ENCODE peak calls at places on chromosomes 5 and 9, in five cellular contexts. Y is LoVo, S is amygdala, J is stromal cell of bone marrow, K is hypothalamus. B is an unnamed sample.
A peak's percentile ranks its signal among the peaks of the same experiment; 100 is the strongest.

GRCh38 chr9:2228132-2228531 is 213.0 kb downstream of the SMARCA2 start:
- DNase-seq in Y (no peak), S (no peak), J (no peak), K (no peak), B (peak; percentile 26)

GRCh38 chr9:131954299-131954698 is 125.4 kb downstream of the MED27 start:
- DNase-seq in Y (no peak), S (no peak), J (no peak), K (no peak), B (no peak)

GRCh38 chr5:144468542-144468941 is 297.9 kb downstream of the KCTD16 start:
- DNase-seq in Y (no peak), S (no peak), J (no peak), K (no peak), B (no peak)

GRCh38 chr5:159902444-159903121 is 13.7 kb upstream of the ADRA1B start:
- DNase-seq in Y (no peak), S (no peak), J (no peak), K (no peak), B (no peak)

GRCh38 chr5:80686757-80687156 is 32.0 kb upstream of the DHFR start:
- DNase-seq in Y (peak; percentile 5), S (no peak), J (no peak), K (no peak), B (no peak)

GRCh38 chr9:91900057-91900816 is 49.8 kb downstream of the ROR2 start:
- DNase-seq in Y (no peak), S (no peak), J (no peak), K (no peak), B (no peak)

GRCh38 chr9:10212702-10213101 is 400.1 kb downstream of the PTPRD start:
- DNase-seq in Y (no peak), S (no peak), J (no peak), K (no peak), B (no peak)

GRCh38 chr9:21513431-21513830 is 31.3 kb upstream of the IFNE start:
- DNase-seq in Y (no peak), S (no peak), J (no peak), K (no peak), B (no peak)

GRCh38 chr9:98368366-98369065 is 113.1 kb upstream of the TBC1D2 start:
- DNase-seq in Y (no peak), S (no peak), J (no peak), K (no peak), B (no peak)

GRCh38 chr5:42951847-42952411 is 88.2 kb downstream of the ANXA2R start:
- DNase-seq in Y (no peak), S (no peak), J (no peak), K (no peak), B (peak; percentile 16)

GRCh38 chr9:129383415-129384088 is 205.5 kb upstream of the IER5L start:
- DNase-seq in Y (peak; percentile 18), S (peak; percentile 35), J (peak; percentile 55), K (peak; percentile 58), B (peak; percentile 81)

GRCh38 chr5:151155149-151155776 is 2.3 kb downstream of the ANXA6 start:
- DNase-seq in Y (no peak), S (no peak), J (no peak), K (no peak), B (no peak)

GRCh38 chr9:84271004-84271886 is 69.3 kb downstream of the SLC28A3 start:
- DNase-seq in Y (no peak), S (peak; percentile 44), J (peak; percentile 28), K (peak; percentile 77), B (peak; percentile 52)

GRCh38 chr9:133945977-133946753 is 46.0 kb downstream of the VAV2 start:
- DNase-seq in Y (no peak), S (no peak), J (no peak), K (no peak), B (no peak)

GRCh38 chr5:131303537-131303936 is 39.7 kb downstream of the CDC42SE2 start:
- DNase-seq in Y (no peak), S (no peak), J (peak; percentile 51), K (no peak), B (peak; percentile 17)